ENCODE peak calls at places on chromosomes 1 and 21, in ten cellular contexts. B is body of pancreas, G is esophagus squamous epithelium, S is K562, X is tibial nerve, R is HepG2, P is stomach, U is H54, V is uterus, C is A549. N is an unnamed sample.

GRCh38 chr1:167367705-167368104 is 147.0 kb downstream of the POU2F1 start:
- DNase-seq in B (no peak), G (no peak), S (no peak), X (no peak), R (no peak), P (no peak), U (no peak), V (no peak), C (no peak), N (no peak)

GRCh38 chr1:156491151-156491949 is 9.2 kb downstream of the MEF2D start:
- DNase-seq in B (no peak), G (no peak), S (no peak), X (no peak), R (no peak), P (no peak), U (no peak), V (no peak), C (no peak), N (no peak)

GRCh38 chr1:87833158-87833557 is 504.5 kb downstream of the LMO4 start:
- DNase-seq in B (no peak), G (no peak), S (no peak), X (no peak), R (no peak), P (no peak), U (no peak), V (no peak), C (no peak), N (no peak)

GRCh38 chr1:203512830-203513578 is 19.1 kb downstream of the OPTC start:
- DNase-seq in B (no peak), G (no peak), S (no peak), X (peak), R (peak), P (peak), U (peak), V (peak), C (peak), N (no peak)

GRCh38 chr1:112509005-112509659 is 367 bp downstream of the WNT2B start:
- DNase-seq in B (no peak), G (no peak), S (no peak), X (no peak), R (no peak), P (no peak), U (no peak), V (no peak), C (no peak), N (no peak)

GRCh38 chr1:66648896-66649597 is 103.2 kb upstream of the DYNLT5 start:
- DNase-seq in B (no peak), G (no peak), S (no peak), X (no peak), R (no peak), P (no peak), U (no peak), V (no peak), C (no peak), N (no peak)

GRCh38 chr1:197130677-197131304 is 15.7 kb downstream of the ASPM start:
- DNase-seq in B (no peak), G (no peak), S (no peak), X (no peak), R (no peak), P (no peak), U (no peak), V (no peak), C (no peak), N (no peak)

GRCh38 chr1:9112961-9113880 is 15.7 kb downstream of the GPR157 start:
- DNase-seq in B (no peak), G (no peak), S (no peak), X (no peak), R (peak), P (no peak), U (no peak), V (no peak), C (no peak), N (no peak)

GRCh38 chr1:54069792-54070548 is 16.6 kb downstream of the TCEANC2 start:
- DNase-seq in B (no peak), G (no peak), S (peak), X (no peak), R (peak), P (no peak), U (peak), V (no peak), C (peak), N (no peak)

GRCh38 chr21:45981641-45982255 is at the start of gene COL6A1:
- DNase-seq in B (peak), G (no peak), S (peak), X (peak), R (no peak), P (peak), U (peak), V (peak), C (no peak), N (no peak)

GRCh38 chr1:17861685-17862084 is 106.6 kb downstream of the ACTL8 start:
- DNase-seq in B (no peak), G (no peak), S (peak), X (no peak), R (no peak), P (no peak), U (no peak), V (no peak), C (no peak), N (no peak)

GRCh38 chr1:155323729-155324040 is 3.0 kb downstream of the RUSC1 start:
- DNase-seq in B (peak), G (peak), S (peak), X (peak), R (peak), P (peak), U (peak), V (peak), C (peak), N (no peak)

GRCh38 chr1:101140041-101140718 is 96.6 kb upstream of the S1PR1 start:
- DNase-seq in B (no peak), G (no peak), S (no peak), X (no peak), R (peak), P (no peak), U (no peak), V (no peak), C (no peak), N (no peak)

GRCh38 chr1:41482001-41482765 is 2.3 kb downstream of the EDN2 start:
- DNase-seq in B (peak), G (no peak), S (no peak), X (no peak), R (no peak), P (peak), U (no peak), V (peak), C (no peak), N (no peak)

GRCh38 chr1:44355582-44356305 is 687 bp upstream of the ERI3 start:
- DNase-seq in B (no peak), G (no peak), S (no peak), X (no peak), R (no peak), P (no peak), U (no peak), V (no peak), C (no peak), N (no peak)

GRCh38 chr1:160446945-160447600 is 46.7 kb downstream of the VANGL2 start:
- DNase-seq in B (no peak), G (no peak), S (no peak), X (no peak), R (no peak), P (no peak), U (no peak), V (no peak), C (no peak), N (no peak)
- TF ChIP-seq POLR2A in B (no peak), G (no peak), S (no peak), X (no peak), R (no peak), P (no peak), U (no peak), V (no peak), C (no peak), N (no peak)

DNA sequence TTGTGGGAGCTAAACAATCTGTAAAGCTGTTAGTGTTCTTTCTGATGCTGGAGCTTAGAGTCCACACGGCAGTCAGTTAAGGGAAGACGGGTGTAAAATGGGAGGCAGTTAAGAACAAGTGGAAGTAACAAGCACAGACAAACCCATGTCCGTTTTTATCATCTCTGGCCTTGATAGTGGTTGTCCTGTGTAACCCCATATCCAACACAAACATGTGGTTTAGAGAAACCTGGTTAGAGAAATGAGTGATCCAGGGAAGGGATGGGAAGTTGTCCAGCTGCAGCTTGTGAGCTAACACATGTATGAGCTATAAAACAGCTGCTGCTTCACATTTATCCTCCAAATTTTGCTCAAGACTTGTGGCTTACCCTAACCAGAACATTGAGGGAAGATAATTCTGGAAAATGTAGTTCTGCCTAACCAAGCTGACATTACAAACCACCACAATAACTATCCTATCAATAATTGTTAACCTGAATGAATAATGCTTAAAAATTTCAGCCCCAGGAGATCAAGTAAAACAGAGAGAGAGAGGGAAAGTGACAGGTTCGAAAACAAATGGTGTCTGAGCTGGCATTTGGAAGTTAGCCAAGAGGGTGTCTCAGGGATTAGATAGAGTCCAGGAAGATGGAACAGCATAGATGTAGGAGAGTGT is 10.6 kb upstream of the C1orf162 start:
- DNase-seq in B (peak), G (no peak), S (no peak), X (no peak), R (no peak), P (no peak), U (peak), V (no peak), C (no peak), N (no peak)
- TF ChIP-seq POLR2A in B (no peak), G (no peak), S (peak), X (no peak), R (no peak), P (no peak), U (no peak), V (no peak), C (no peak), N (no peak)

DNA sequence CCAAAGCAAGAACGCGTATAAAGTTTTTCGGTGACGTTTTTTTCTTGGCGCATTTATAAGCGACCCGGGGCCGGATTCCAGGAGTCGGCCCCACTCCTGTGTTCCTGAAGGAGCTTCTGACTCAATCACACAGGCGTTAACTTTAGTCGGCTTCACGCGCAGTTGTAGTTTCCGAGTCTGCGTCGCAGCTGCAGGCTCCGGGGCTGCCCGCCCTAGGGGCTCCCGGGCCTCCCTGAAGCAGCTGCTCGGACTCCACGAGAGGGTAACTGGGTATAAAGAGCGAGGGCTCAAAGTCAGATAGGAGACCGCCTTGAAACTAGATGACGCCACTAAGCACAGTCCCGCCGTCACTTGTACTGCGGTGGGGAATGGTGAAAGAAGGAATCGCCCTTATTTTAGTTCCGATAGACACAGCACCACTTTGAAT is 768 bp upstream of the KLHL21 start:
- DNase-seq in B (peak), G (no peak), S (no peak), X (peak), R (peak), P (peak), U (no peak), V (peak), C (no peak), N (no peak)
- TF ChIP-seq POLR2A in B (peak), G (no peak), S (peak), X (no peak), R (peak), P (no peak), U (no peak), V (no peak), C (no peak), N (no peak)

GRCh38 chr1:147749792-147750191 is 10.6 kb downstream of the GJA5 start:
- DNase-seq in B (no peak), G (no peak), S (no peak), X (no peak), R (no peak), P (no peak), U (no peak), V (no peak), C (no peak), N (no peak)

GRCh38 chr1:147748687-147749350 is 11.6 kb downstream of the GJA5 start:
- DNase-seq in B (no peak), G (no peak), S (no peak), X (no peak), R (no peak), P (no peak), U (no peak), V (no peak), C (no peak), N (peak)

GRCh38 chr1:147750618-147751217 is 9.7 kb downstream of the GJA5 start:
- DNase-seq in B (no peak), G (no peak), S (no peak), X (no peak), R (no peak), P (no peak), U (no peak), V (no peak), C (no peak), N (peak)

GRCh38 chr1:147745271-147745670 is 15.1 kb downstream of the GJA5 start:
- DNase-seq in B (no peak), G (no peak), S (no peak), X (no peak), R (no peak), P (no peak), U (no peak), V (no peak), C (no peak), N (no peak)

DNA sequence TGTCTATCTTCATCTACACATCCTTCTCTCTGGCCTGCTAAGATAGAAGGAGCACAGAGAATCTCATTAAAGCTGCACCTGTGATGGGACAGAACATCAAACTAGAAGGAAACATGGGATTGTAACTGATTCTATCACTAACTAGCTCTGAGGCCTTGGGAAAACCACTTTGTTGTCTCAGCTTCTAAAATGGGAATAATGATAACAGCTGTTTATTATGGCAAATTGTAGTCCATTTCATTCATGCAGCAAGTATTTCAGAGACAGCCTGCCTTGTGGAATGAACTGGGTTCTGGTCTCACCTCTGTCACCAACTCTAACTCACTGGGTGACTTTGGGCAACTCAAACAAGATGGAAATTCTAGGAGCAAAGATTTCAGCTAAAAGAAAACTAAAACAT is 12.4 kb downstream of the GJA5 start:
- DNase-seq in B (no peak), G (no peak), S (no peak), X (no peak), R (no peak), P (no peak), U (no peak), V (no peak), C (no peak), N (no peak)
- TF ChIP-seq POLR2A in B (no peak), G (no peak), S (no peak), X (no peak), R (no peak), P (no peak), U (no peak), V (no peak), C (no peak), N (no peak)

N was measured in vagina.